ENCODE peak calls at places on chromosomes 1 and 21, in five cellular contexts. Y is ovary, I is tibial nerve, Z is esophagus muscularis mucosa, J is K562. N is an unnamed sample.

GRCh38 chr21:41817228-41817627 is 50.4 kb upstream of the RIPK4 start:
- DNase-seq in Y (peak), J (peak), I (peak), Z (no peak), N (peak)

GRCh38 chr1:85307987-85308836 is 31.8 kb upstream of the BCL10 start:
- DNase-seq in Y (peak), J (peak), I (peak), Z (peak), N (peak)

GRCh38 chr1:66312316-66312715 is 221.6 kb upstream of the SGIP1 start:
- DNase-seq in Y (no peak), J (no peak), I (no peak), Z (no peak), N (no peak)

GRCh38 chr1:18079941-18080340 is 27.7 kb upstream of the IGSF21 start:
- DNase-seq in I (no peak), Y (no peak), J (no peak), Z (no peak), N (no peak)

GRCh38 chr1:243850368-243851128 is 505 bp upstream of the AKT3 start:
- DNase-seq in J (peak), Z (peak), I (peak), Y (peak), N (peak)

GRCh38 chr1:225735252-225736149 is 42.1 kb upstream of the SRP9 start:
- DNase-seq in Z (no peak), I (peak), Y (peak), J (no peak), N (peak)

GRCh38 chr21:17783816-17784598 is 35.1 kb downstream of the C21orf91 start:
- DNase-seq in Z (no peak), I (no peak), J (no peak), Y (no peak), N (peak)

GRCh38 chr1:214582289-214582891 is 20.6 kb upstream of the CENPF start:
- DNase-seq in I (no peak), Y (no peak), J (no peak), Z (no peak), N (no peak)

GRCh38 chr1:53470584-53470983 is 11.4 kb downstream of the DMRTB1 start:
- DNase-seq in Y (no peak), J (no peak), I (no peak), Z (no peak), N (no peak)

GRCh38 chr1:247112479-247112781 is 8.3 kb upstream of the ZNF669 start:
- DNase-seq in Y (no peak), I (no peak), Z (no peak), J (no peak), N (no peak)

GRCh38 chr1:15197591-15198447 is 44.3 kb downstream of the TMEM51 start:
- DNase-seq in J (peak), Z (no peak), Y (no peak), I (no peak), N (no peak)

GRCh38 chr1:93993731-93994130 is 84.5 kb upstream of the GCLM start:
- DNase-seq in J (no peak), I (no peak), Z (no peak), Y (no peak), N (no peak)

GRCh38 chr21:44790401-44790800 is 11.2 kb downstream of the UBE2G2 start:
- DNase-seq in Z (no peak), Y (no peak), J (no peak), I (no peak), N (no peak)

GRCh38 chr1:66360285-66360724 is 173.6 kb upstream of the SGIP1 start:
- DNase-seq in Y (no peak), Z (no peak), I (no peak), J (peak), N (no peak)

GRCh38 chr1:186325239-186325638 is 49.8 kb downstream of the TPR start:
- DNase-seq in I (no peak), J (peak), Z (no peak), Y (no peak), N (no peak)

GRCh38 chr1:54327386-54328116 is 78.6 kb downstream of the SSBP3 start:
- DNase-seq in Z (no peak), Y (no peak), J (peak), I (no peak), N (no peak)

GRCh38 chr1:228794810-228795209 is 59.5 kb downstream of the RHOU start:
- DNase-seq in Y (no peak), I (no peak), J (no peak), Z (no peak), N (no peak)

DNA sequence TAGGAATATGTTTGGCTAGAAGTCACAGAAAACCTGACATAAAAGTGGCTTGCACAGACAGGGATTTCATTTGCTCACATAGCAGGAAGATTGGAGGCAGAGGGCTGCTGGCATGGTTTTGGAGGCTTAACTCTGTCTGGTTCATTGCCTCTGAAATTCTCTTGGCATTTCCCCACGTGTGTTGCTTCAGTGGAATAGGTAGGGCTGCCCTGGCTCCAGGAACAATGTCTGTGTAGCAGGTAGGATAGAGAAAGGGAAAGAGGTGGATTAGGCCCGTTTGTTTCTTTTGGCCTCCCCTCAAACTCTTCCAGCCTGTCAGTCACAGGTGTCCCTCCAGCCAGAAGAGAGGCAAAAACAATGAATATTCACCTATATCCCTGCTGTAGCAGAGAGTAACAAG is 20.5 kb upstream of the SIPA1L2 start:
- DNase-seq in Y (no peak), J (no peak), I (no peak), Z (no peak), N (no peak)
- TF ChIP-seq CTCF in Y (no peak), J (no peak), I (no peak), Z (no peak), N (no peak)

GRCh38 chr1:181392613-181393170 is 90.6 kb upstream of the CACNA1E start:
- DNase-seq in I (no peak), Y (no peak), J (no peak), Z (no peak), N (no peak)

GRCh38 chr1:181391297-181391905 is 91.9 kb upstream of the CACNA1E start:
- DNase-seq in Z (no peak), Y (no peak), J (no peak), I (no peak), N (no peak)

GRCh38 chr1:181390350-181391080 is 92.8 kb upstream of the CACNA1E start:
- DNase-seq in J (no peak), Y (no peak), I (no peak), Z (no peak), N (no peak)

GRCh38 chr1:181394766-181395165 is 88.6 kb upstream of the CACNA1E start:
- DNase-seq in Z (no peak), I (no peak), J (no peak), Y (no peak), N (no peak)

GRCh38 chr1:181392133-181392532 is 91.2 kb upstream of the CACNA1E start:
- DNase-seq in J (no peak), Z (no peak), Y (no peak), I (no peak), N (no peak)
- TF ChIP-seq EP300 in J (no peak), Z (no peak), Y (no peak), I (no peak), N (no peak)

GRCh38 chr1:68375919-68376318 is 73.8 kb downstream of the RPE65 start:
- DNase-seq in J (no peak), I (no peak), Y (no peak), Z (no peak), N (no peak)

GRCh38 chr1:68376441-68376840 is 73.3 kb downstream of the RPE65 start:
- DNase-seq in J (no peak), Y (no peak), I (no peak), Z (no peak), N (no peak)

GRCh38 chr1:68377098-68377497 is 72.7 kb downstream of the RPE65 start:
- DNase-seq in J (no peak), Y (no peak), I (no peak), Z (no peak), N (no peak)

GRCh38 chr1:68378296-68379084 is 71.3 kb downstream of the RPE65 start:
- DNase-seq in I (no peak), Y (no peak), J (no peak), Z (no peak), N (no peak)

DNA sequence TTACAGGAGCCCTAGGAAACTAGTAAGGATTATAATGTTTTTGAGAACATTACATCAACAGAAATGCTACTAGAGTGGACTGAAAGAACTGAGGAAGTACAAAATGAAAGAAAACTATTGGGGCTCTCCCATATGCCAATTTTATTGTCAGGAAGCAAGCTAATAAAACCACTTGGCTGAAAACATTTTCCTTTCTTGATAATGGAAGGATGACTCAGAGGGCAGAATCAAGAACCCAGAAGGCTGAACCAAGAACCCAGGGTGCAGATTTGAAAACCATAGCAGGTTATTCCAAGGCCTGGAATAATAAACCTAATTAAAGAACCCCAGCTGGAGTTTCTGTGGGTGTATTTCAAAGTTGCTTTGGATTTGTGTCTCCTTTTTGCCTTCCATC is 70.7 kb downstream of the RPE65 start:
- DNase-seq in Y (no peak), Z (no peak), I (no peak), J (no peak), N (no peak)
- H3K27ac ChIP-seq in Y (no peak), Z (no peak), I (no peak), J (no peak), N (no peak)

GRCh38 chr1:172777767-172778166 is 118.9 kb downstream of the FASLG start:
- DNase-seq in Z (no peak), J (no peak), I (no peak), Y (no peak), N (no peak)

GRCh38 chr1:172779501-172779900 is 120.6 kb downstream of the FASLG start:
- DNase-seq in Z (no peak), J (no peak), Y (no peak), I (no peak), N (no peak)

GRCh38 chr1:172781513-172782140 is 122.7 kb downstream of the FASLG start:
- DNase-seq in Z (no peak), J (no peak), I (no peak), Y (no peak), N (no peak)

GRCh38 chr1:172775598-172776570 is 117.0 kb downstream of the FASLG start:
- DNase-seq in Z (no peak), I (no peak), J (no peak), Y (no peak), N (no peak)

DNA sequence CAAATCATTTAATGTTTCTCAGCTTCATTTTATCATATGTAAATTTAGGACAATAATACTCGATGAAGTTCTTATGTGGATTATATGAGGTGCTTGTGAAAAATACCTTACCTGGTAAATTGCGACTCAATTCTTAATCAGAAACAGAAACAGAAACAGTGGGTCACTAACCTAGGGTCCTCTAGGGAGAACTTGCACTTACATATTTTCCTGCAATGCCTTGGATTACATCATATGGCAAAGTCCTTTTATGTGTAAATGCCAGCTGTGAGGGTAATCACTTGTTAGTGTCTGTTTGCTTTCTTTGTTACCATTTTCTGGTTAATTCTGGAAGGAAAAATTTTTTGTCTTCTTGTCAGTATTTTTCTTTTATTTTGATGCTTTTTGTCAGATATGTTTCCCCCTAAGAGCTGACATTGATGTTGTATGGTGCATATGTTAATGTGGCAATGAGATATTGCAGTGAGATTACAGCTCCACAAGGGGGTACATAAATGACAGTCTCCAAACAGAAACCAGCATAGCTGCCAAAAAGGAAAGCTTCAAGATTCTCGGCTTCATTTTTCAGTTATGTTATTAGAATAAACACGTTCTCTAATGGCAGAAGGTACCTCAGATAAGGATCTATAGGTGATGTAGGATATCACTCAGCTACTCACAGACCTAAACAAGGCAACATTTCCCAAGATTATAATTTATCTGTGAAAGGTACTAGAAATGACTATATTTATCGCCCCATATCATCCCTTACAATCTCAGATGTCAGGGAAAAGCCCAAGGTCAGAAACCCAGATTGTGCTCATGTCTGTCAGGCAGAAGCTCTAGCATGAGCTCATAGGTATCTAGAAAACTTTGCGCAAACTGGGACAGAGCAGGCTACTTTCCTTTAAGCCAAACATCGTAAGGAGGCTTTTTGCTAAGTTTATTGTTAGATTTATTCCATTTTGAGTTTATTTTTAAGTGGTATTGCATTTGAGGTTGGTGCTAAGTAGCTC is 119.9 kb downstream of the FASLG start:
- DNase-seq in Y (no peak), Z (no peak), J (no peak), I (no peak), N (no peak)
- TF ChIP-seq CTCF in Y (no peak), Z (no peak), J (peak), I (peak), N (no peak)

DNA sequence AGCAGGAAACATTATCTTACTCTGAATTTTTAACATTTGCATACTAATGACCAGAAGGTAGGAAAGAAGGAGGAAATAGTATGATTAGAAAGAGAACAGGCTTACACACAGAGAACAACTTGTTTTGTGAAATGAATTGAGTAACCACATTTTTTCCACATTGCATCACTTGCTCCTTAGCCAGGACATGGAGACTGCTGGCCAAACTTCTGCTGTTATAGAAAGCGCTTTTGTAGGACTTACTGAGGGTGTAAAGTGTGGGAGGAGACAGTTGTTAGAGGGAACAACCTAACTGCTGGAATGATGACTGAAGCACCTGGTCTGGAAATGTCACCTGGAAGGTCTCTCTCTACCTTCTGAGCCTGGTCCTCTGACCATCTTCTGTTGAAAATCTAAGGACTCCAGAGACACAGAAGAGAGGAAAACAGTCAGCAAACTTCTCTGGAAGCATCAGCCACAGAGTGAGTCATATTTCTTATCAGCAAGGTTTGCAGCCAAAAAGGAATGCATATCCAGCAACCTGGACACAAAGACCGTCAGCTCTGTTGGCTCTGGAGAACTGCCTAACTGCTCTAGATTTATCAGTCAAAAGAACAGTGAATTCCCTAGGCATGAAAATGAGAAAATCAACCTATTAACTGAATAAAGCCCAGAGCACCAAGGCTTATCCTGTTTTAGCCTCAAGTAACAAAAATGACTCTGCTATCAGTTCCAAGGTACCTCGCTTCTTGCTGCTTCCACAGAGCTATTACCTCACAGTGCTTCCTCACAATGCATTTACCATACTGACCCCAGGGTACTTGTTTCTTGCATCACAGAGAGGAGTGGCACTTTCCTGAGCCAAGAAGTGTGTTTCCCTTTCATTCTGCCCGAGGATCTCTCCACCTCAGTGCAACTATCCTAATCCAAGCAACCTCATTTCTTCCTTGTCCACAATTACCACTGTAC is 88.1 kb upstream of the SLFNL1 start:
- DNase-seq in J (peak), Z (peak), Y (peak), I (peak), N (peak)
- TF ChIP-seq EP300 in J (no peak), Z (peak), Y (peak), I (peak), N (peak)

GRCh38 chr1:47987601-47988000 is 9.6 kb downstream of the TRABD2B start:
- DNase-seq in Y (no peak), J (no peak), I (no peak), Z (no peak), N (no peak)

GRCh38 chr1:47983677-47984076 is 13.5 kb downstream of the TRABD2B start:
- DNase-seq in J (no peak), I (no peak), Z (no peak), Y (no peak), N (no peak)

GRCh38 chr1:47985001-47985400 is 12.2 kb downstream of the TRABD2B start:
- DNase-seq in J (no peak), Y (no peak), Z (no peak), I (no peak), N (no peak)

GRCh38 chr1:47984175-47984789 is 12.9 kb downstream of the TRABD2B start:
- DNase-seq in J (no peak), Z (no peak), I (no peak), Y (no peak), N (no peak)

GRCh38 chr1:47986741-47987140 is 10.4 kb downstream of the TRABD2B start:
- DNase-seq in I (no peak), Y (no peak), J (no peak), Z (no peak), N (no peak)
- H3K27ac ChIP-seq in I (peak), Y (no peak), J (no peak), Z (peak), N (peak)

GRCh38 chr1:202694354-202694753 is 15.9 kb downstream of the SYT2 start:
- DNase-seq in Y (no peak), I (no peak), J (no peak), Z (no peak), N (no peak)

GRCh38 chr1:202689493-202690342 is 20.5 kb downstream of the SYT2 start:
- DNase-seq in J (no peak), I (no peak), Y (no peak), Z (no peak), N (no peak)

GRCh38 chr1:202691846-202692245 is 18.4 kb downstream of the SYT2 start:
- DNase-seq in I (no peak), J (no peak), Y (no peak), Z (no peak), N (no peak)

GRCh38 chr1:202689082-202689481 is 21.2 kb downstream of the SYT2 start:
- DNase-seq in Y (no peak), Z (no peak), J (no peak), I (no peak), N (no peak)

GRCh38 chr1:202692959-202693555 is 17.2 kb downstream of the SYT2 start:
- DNase-seq in Z (no peak), J (peak), I (peak), Y (peak), N (peak)
- TF ChIP-seq CTCF in Z (peak), J (peak), I (no peak), Y (no peak), N (peak)

GRCh38 chr21:25999935-26000582 is 170.5 kb downstream of the APP start:
- DNase-seq in Y (no peak), J (no peak), I (no peak), Z (no peak), N (peak)

GRCh38 chr21:25997788-25998611 is 172.6 kb downstream of the APP start:
- DNase-seq in Y (no peak), I (no peak), J (no peak), Z (no peak), N (peak)

GRCh38 chr21:25995283-25995682 is 175.3 kb downstream of the APP start:
- DNase-seq in J (no peak), Z (no peak), I (no peak), Y (no peak), N (no peak)

DNA sequence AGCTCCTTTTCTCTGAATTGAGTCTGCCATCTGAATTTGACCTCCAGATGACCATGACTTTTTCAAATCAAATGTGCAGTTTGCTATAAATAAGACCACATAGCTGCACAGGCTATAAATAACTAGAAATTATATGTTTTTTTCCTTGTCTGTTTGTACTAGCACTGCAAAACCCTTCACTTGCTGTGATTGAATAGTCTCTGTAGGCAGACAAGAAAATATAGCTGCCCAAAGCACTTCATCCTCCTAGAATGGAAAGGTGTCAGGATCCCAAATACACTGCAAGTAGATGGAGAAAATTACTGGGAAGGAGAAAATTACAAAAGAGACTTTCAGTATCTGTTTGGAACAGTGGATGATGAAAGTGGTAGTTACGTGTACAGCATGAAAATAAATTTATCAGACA is 175.8 kb downstream of the APP start:
- DNase-seq in J (no peak), I (no peak), Y (no peak), Z (no peak), N (no peak)
- TF ChIP-seq EP300 in J (no peak), I (no peak), Y (no peak), Z (no peak), N (no peak)

GRCh38 chr21:38838598-38839369 is 33.1 kb downstream of the ETS2 start:
- DNase-seq in J (no peak), Y (no peak), Z (no peak), I (no peak), N (no peak)
- H3K27ac ChIP-seq in J (no peak), Y (no peak), Z (no peak), I (no peak), N (peak)

N was measured in transverse colon.